ENCODE peak calls at places on chromosomes 4 and X, in eight cellular contexts. W is progenitor cell of endocrine pancreas; Z is stomach; D is CD8-positive, alpha-beta T cell; P is B cell; V is cardiac fibroblast; A is pancreas; I is vagina. J is an unnamed sample.

GRCh38 chr4:142801966-142802365 is 44.1 kb downstream of the INPP4B start:
- DNase-seq in W (no peak), Z (no peak), D (no peak), P (no peak), V (no peak), A (no peak), I (no peak), J (no peak)

GRCh38 chrX:36431819-36432218 is 512.3 kb downstream of the CFAP47 start:
- DNase-seq in W (no peak), Z (no peak), D (no peak), P (no peak), V (peak), A (no peak), I (no peak), J (no peak)

GRCh38 chr4:126991965-126992364 is 640.8 kb upstream of the INTU start:
- DNase-seq in W (no peak), Z (no peak), D (no peak), P (no peak), V (peak), A (no peak), I (no peak), J (no peak)

GRCh38 chr4:140368686-140369085 is 4.8 kb upstream of the SCOC start:
- DNase-seq in W (no peak), Z (no peak), D (no peak), P (no peak), V (no peak), A (no peak), I (no peak), J (no peak)

GRCh38 chr4:107808572-107808971 is 16.2 kb upstream of the SGMS2 start:
- DNase-seq in W (no peak), Z (no peak), D (no peak), P (no peak), V (no peak), A (peak), I (no peak), J (no peak)

GRCh38 chr4:7052923-7053715 is 9.9 kb downstream of the TADA2B start:
- DNase-seq in W (no peak), Z (peak), D (no peak), P (no peak), V (no peak), A (no peak), I (no peak), J (peak)

GRCh38 chrX:41759817-41760216 is 35.8 kb downstream of the GPR82 start:
- DNase-seq in W (no peak), Z (no peak), D (no peak), P (peak), V (peak), A (no peak), I (no peak), J (no peak)

GRCh38 chr4:139896242-139896752 is 230.7 kb downstream of the MGST2 start:
- DNase-seq in W (no peak), Z (no peak), D (no peak), P (no peak), V (no peak), A (no peak), I (no peak), J (no peak)

GRCh38 chr4:137531951-137532868 is at the start of gene PCDH18:
- DNase-seq in W (peak), Z (peak), D (no peak), P (no peak), V (peak), A (peak), I (no peak), J (peak)

GRCh38 chrX:41718481-41719245 is 5.3 kb upstream of the GPR82 start:
- DNase-seq in W (peak), Z (no peak), D (no peak), P (no peak), V (no peak), A (peak), I (no peak), J (no peak)

GRCh38 chrX:17580529-17581155 is 156.7 kb upstream of the SCML1 start:
- DNase-seq in W (no peak), Z (no peak), D (no peak), P (no peak), V (peak), A (no peak), I (no peak), J (no peak)

GRCh38 chr4:153096344-153096743 is 107.9 kb upstream of the TRIM2 start:
- DNase-seq in W (no peak), Z (no peak), D (no peak), P (no peak), V (no peak), A (no peak), I (no peak), J (no peak)

GRCh38 chr4:25859429-25860148 is 3.2 kb downstream of the SEL1L3 start:
- DNase-seq in W (no peak), Z (no peak), D (peak), P (peak), V (no peak), A (no peak), I (no peak), J (no peak)

GRCh38 chrX:29229802-29230201 is 642.6 kb downstream of the IL1RAPL1 start:
- DNase-seq in W (no peak), Z (no peak), D (no peak), P (no peak), V (no peak), A (no peak), I (no peak), J (no peak)

GRCh38 chr4:1246901-1247810 is 1.8 kb downstream of the CTBP1 start:
- DNase-seq in W (peak), Z (no peak), D (no peak), P (peak), V (no peak), A (peak), I (no peak), J (peak)

GRCh38 chr4:83516042-83516772 is 19.7 kb upstream of the GPAT3 start:
- DNase-seq in W (no peak), Z (no peak), D (no peak), P (no peak), V (peak), A (no peak), I (no peak), J (no peak)

GRCh38 chr4:142703694-142704309 is 142.3 kb downstream of the INPP4B start:
- DNase-seq in W (no peak), Z (no peak), D (no peak), P (no peak), V (peak), A (no peak), I (no peak), J (no peak)

DNA sequence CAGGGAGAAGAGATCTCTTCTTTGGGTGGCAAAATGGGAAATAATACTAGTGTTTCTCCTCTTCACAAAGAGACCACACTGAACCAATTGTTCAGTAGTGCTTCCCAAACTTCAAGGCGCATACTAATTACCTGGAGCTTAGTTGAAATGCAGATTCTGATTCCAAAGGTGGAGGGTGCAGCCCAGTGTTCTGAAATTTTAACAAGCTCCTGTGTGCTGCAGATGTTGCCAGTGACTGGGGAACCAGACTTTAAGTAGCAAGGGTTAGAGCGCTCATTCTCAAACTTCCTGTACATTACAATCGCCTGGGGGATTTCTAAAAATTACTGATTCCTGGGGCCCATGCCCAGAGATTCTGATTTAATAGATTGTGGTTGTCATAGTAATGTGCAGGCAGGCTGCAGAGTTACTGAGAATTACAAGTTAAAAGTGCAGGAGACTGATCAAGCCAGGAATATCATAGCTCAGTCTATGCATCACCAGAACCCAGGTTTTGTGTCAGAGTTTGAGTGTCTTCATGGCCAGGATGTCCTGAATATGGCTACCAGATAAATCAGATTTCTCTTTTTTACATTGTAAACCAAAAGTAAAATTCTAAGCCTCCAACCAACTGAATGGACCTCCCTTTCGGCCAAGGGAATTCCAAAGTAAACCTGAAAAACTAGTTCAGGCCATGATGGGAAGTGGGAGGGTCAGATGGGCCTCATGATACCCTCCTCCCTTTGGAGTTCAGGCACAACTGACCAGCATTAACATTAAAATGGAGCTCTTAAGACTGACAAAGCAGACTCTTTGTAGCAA is 121.7 kb downstream of the ATXN3L start:
- DNase-seq in W (no peak), Z (no peak), D (no peak), P (no peak), V (no peak), A (no peak), I (no peak), J (no peak)
- TF ChIP-seq CTCF in W (no peak), Z (no peak), D (no peak), P (no peak), V (no peak), A (no peak), I (no peak), J (no peak)

DNA sequence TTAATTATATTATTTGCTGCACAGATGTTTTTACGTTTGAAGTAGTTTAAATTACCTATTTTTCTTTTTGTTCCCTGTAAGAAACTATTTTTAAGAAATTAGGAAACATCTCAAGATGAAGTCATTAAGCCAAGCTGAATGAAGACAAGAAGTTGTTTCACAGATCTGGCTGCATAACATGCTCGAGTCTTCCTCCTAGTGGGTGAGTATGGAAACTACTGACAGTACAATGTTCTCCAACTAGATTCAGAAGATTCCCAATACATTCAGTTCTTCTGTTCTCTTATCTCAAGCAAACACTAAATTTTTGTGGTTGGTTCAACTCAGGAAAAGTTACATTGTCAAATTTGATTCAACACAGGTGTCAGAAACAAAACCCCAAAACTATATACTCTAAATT is 256.8 kb upstream of the VCX start:
- DNase-seq in W (no peak), Z (no peak), D (no peak), P (peak), V (peak), A (peak), I (no peak), J (no peak)
- TF ChIP-seq CTCF in W (peak), Z (peak), D (no peak), P (peak), V (peak), A (no peak), I (no peak), J (peak)

DNA sequence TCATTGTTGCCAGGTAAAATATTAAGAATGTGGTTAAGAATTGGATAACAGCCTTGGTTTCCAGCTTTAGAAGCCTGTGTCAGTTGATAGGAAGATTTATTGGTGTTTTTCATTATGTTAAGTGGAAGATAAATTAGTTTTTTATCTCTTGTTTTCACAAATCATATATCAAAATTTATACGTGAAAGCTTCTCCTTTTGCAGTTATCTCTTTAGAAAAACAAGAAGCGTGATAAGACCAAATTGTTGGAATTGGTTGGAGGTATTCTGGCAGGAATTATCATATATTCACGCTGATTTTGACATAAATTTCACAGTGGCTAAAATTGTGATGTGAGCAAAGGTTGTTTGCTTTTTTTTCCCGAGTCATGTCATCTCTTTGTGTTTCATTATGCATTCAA is 90.6 kb downstream of the FRMPD4 start:
- DNase-seq in W (no peak), Z (no peak), D (no peak), P (no peak), V (no peak), A (no peak), I (no peak), J (no peak)
- TF ChIP-seq CTCF in W (no peak), Z (no peak), D (no peak), P (no peak), V (no peak), A (no peak), I (no peak), J (no peak)

DNA sequence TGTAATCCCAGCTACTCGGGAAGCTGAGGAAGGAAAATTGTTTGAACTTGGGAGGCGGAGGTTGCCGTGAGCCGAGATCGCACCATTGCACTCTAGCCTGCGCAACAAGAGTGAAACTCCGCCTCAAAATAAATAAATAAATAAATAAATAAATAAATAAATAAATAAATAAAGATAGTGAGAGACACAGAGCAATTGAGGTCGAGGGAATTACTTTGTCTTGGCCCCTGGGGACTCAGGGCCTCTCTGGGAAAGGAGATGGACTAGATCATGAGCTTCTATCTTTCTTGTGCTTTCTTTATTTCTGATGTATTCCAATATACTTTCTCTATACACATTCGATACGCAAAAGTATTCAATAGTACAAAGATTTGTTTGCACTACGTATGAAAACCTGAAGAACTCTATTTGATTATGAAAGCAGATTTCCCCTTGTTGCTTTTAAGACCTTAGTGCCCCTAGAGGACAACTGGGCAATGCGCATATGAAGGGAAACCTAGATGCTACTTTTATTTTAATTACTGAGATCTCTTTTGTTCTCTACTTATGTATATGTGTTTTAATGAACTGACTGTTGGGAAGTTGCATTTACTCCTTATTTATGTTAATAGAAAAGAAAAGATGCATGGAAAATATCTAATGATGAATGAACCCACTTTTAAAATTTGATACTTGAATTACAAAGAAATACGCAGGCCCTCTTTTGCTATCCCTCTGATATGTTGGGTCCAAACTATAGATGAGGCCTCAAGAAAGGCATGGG is 12.8 kb upstream of the ELOVL6 start:
- DNase-seq in W (no peak), Z (no peak), D (peak), P (peak), V (peak), A (peak), I (no peak), J (no peak)
- TF ChIP-seq CTCF in W (peak), Z (peak), D (peak), P (peak), V (peak), A (peak), I (no peak), J (peak)

DNA sequence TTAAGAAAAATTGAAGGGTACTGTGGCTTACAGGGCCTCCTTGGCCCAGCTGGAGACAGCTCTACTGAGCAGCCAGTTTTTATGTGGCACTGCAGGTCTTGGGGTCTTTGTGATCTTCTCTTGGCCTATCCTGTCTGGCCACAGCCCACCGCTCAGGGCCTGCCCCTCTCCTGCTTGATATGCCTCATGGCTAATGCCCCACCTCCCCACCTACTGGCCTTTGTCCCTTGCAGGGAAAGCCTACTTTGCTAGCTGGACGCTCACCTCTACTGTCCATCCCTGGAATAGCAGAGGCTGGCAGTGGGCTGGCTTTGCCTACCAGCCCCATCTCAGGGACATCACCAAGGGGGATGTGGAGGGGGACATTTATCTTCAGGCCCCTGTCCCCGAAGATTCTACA is 134.1 kb downstream of the PJA1 start:
- DNase-seq in W (no peak), Z (no peak), D (no peak), P (no peak), V (no peak), A (no peak), I (peak), J (no peak)
- TF ChIP-seq CTCF in W (peak), Z (no peak), D (no peak), P (no peak), V (peak), A (no peak), I (no peak), J (peak)

DNA sequence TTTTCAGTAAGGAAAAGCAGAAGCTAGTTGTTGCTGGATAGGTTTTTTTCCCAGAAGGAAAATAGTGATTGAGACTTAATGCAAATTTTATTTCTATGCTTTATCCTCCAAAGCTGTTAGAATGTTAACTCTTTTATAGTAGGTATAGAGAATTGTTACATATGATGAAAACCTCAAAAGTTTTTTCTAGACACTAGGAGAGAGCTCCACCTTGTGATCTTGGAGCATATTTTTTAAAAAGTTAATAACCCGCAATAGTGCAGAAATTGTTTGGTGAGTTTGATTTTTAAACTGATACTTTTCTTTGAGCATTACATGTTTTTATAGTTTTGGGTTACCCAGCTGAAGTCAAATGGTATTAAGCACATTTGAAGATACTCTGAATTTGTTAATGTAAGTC is 56.5 kb downstream of the STAG2 start:
- DNase-seq in W (no peak), Z (no peak), D (no peak), P (peak), V (peak), A (no peak), I (no peak), J (no peak)
- TF ChIP-seq CTCF in W (no peak), Z (no peak), D (no peak), P (peak), V (peak), A (no peak), I (no peak), J (no peak)

DNA sequence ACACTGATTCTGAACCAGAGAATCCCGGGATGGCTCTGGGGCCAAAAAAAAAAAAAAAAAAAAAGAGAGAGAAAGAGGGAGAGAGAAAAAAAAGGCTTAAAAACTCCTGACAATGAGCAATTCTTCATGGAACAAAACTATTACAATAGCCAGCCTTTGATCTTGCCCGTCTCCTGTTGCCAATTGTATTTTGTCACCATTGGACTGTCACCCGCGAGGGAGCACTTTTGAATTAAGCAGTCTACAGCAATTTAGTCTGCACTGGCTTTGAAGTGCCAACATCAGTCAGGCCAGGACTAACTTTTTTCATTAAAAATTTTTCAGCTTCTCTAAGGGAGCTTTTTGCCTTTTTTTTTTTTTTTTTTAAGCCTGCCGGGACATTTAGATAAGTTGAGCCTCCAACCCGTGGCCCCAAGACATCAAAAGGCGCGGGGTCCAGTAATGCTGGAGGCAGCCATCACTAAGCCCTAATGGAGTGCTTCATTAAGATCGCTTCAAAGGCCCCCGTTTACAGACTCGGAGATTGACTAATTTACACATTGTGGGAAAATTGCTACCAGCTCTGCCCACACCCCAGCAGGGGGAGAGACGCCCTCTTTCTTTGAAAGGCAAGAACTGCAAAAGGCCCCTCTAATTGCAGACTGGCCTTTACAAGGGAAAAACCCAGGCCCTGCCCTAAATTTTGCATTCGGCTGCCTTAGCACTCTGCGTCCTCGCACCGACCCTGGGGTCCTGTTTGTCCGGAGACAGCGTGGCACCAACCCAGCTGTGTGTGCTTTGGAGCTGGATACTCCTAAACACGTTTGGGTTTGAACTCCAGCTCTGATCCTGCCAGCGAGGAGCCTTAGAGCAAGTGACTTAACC is 98.1 kb upstream of the MSX1 start:
- DNase-seq in W (no peak), Z (no peak), D (no peak), P (no peak), V (no peak), A (no peak), I (no peak), J (no peak)
- TF ChIP-seq CTCF in W (peak), Z (no peak), D (no peak), P (no peak), V (no peak), A (no peak), I (no peak), J (no peak)

J was measured in right lobe of liver.